ENCODE peak calls at places on chromosomes 7 and 10, in nine cellular contexts. One of them, this sample, is unnamed.

GRCh38 chr7:43879477-43879876 is 10.2 kb upstream of the MRPS24 start:
- DNase-seq in psoas muscle: no peak
- DNase-seq in body of pancreas: no peak
- DNase-seq in GM12865: no peak
- DNase-seq in epithelial cell of esophagus: peak; percentile 71
- DNase-seq in IMR-90: peak; percentile 93
- DNase-seq in WTC11: no peak
- DNase-seq in choroid plexus epithelial cell: peak; percentile 87
- DNase-seq in A549: no peak
- DNase-seq in this sample: no peak

GRCh38 chr10:75967491-75967890 is 536.1 kb downstream of the LRMDA start:
- DNase-seq in choroid plexus epithelial cell: no peak
- DNase-seq in IMR-90: no peak
- DNase-seq in psoas muscle: no peak
- DNase-seq in body of pancreas: no peak
- DNase-seq in epithelial cell of esophagus: no peak
- DNase-seq in WTC11: peak; percentile 47
- DNase-seq in GM12865: no peak
- DNase-seq in A549: no peak
- DNase-seq in this sample: no peak

GRCh38 chr7:105854516-105854915 is 21.9 kb downstream of the ATXN7L1 start:
- DNase-seq in GM12865: no peak
- DNase-seq in epithelial cell of esophagus: no peak
- DNase-seq in choroid plexus epithelial cell: no peak
- DNase-seq in A549: no peak
- DNase-seq in body of pancreas: no peak
- DNase-seq in WTC11: no peak
- DNase-seq in psoas muscle: no peak
- DNase-seq in IMR-90: no peak
- DNase-seq in this sample: no peak

GRCh38 chr7:96654630-96655188 is 54.9 kb downstream of the SEM1 start:
- DNase-seq in body of pancreas: no peak
- DNase-seq in WTC11: no peak
- DNase-seq in A549: no peak
- DNase-seq in IMR-90: no peak
- DNase-seq in psoas muscle: no peak
- DNase-seq in choroid plexus epithelial cell: no peak
- DNase-seq in epithelial cell of esophagus: no peak
- DNase-seq in GM12865: no peak
- DNase-seq in this sample: no peak

GRCh38 chr10:114697061-114697598 is 39.1 kb upstream of the ABLIM1 start:
- DNase-seq in body of pancreas: no peak
- DNase-seq in A549: no peak
- DNase-seq in GM12865: no peak
- DNase-seq in IMR-90: peak; percentile 37
- DNase-seq in psoas muscle: no peak
- DNase-seq in epithelial cell of esophagus: peak; percentile 72
- DNase-seq in WTC11: no peak
- DNase-seq in choroid plexus epithelial cell: no peak
- DNase-seq in this sample: peak; percentile 69

GRCh38 chr10:14608381-14609001 is 166.2 kb downstream of the FAM107B start:
- DNase-seq in IMR-90: no peak
- DNase-seq in GM12865: peak; percentile 63
- DNase-seq in epithelial cell of esophagus: no peak
- DNase-seq in WTC11: no peak
- DNase-seq in body of pancreas: no peak
- DNase-seq in choroid plexus epithelial cell: no peak
- DNase-seq in psoas muscle: no peak
- DNase-seq in A549: no peak
- DNase-seq in this sample: no peak

GRCh38 chr7:231030-231857 is 38.9 kb downstream of the FAM20C start:
- DNase-seq in A549: no peak
- DNase-seq in psoas muscle: no peak
- DNase-seq in IMR-90: no peak
- DNase-seq in choroid plexus epithelial cell: no peak
- DNase-seq in body of pancreas: no peak
- DNase-seq in epithelial cell of esophagus: no peak
- DNase-seq in WTC11: peak; percentile 51
- DNase-seq in GM12865: no peak
- DNase-seq in this sample: no peak

GRCh38 chr10:71228875-71229720 is 16.7 kb downstream of the UNC5B start:
- DNase-seq in A549: no peak
- DNase-seq in choroid plexus epithelial cell: no peak
- DNase-seq in epithelial cell of esophagus: no peak
- DNase-seq in GM12865: no peak
- DNase-seq in body of pancreas: no peak
- DNase-seq in IMR-90: no peak
- DNase-seq in WTC11: no peak
- DNase-seq in psoas muscle: no peak
- DNase-seq in this sample: no peak

GRCh38 chr10:70068925-70069324 is 16.3 kb downstream of the MACROH2A2 start:
- DNase-seq in epithelial cell of esophagus: no peak
- DNase-seq in choroid plexus epithelial cell: no peak
- DNase-seq in WTC11: no peak
- DNase-seq in psoas muscle: no peak
- DNase-seq in IMR-90: no peak
- DNase-seq in body of pancreas: no peak
- DNase-seq in GM12865: no peak
- DNase-seq in A549: no peak
- DNase-seq in this sample: no peak

GRCh38 chr10:103918053-103918846 is at the start of gene STN1:
- DNase-seq in choroid plexus epithelial cell: peak; percentile 99
- DNase-seq in body of pancreas: peak; percentile 97
- DNase-seq in A549: peak; percentile 94
- DNase-seq in WTC11: peak; percentile 98
- DNase-seq in GM12865: peak; percentile 99
- DNase-seq in IMR-90: peak; percentile 96
- DNase-seq in psoas muscle: peak; percentile 99
- DNase-seq in epithelial cell of esophagus: peak; percentile 97
- DNase-seq in this sample: peak; percentile 97
- TF ChIP-seq CTCF in choroid plexus epithelial cell: no peak
- TF ChIP-seq CTCF in body of pancreas: peak; percentile 50
- TF ChIP-seq CTCF in A549: no peak
- TF ChIP-seq CTCF in WTC11: no peak
- TF ChIP-seq CTCF in GM12865: no peak
- TF ChIP-seq CTCF in IMR-90: peak; percentile 13
- TF ChIP-seq CTCF in psoas muscle: no peak
- TF ChIP-seq CTCF in epithelial cell of esophagus: no peak
- TF ChIP-seq CTCF in this sample: no peak

GRCh38 chr10:118638680-118639079 is 43.2 kb upstream of the PRLHR start:
- DNase-seq in A549: no peak
- DNase-seq in epithelial cell of esophagus: no peak
- DNase-seq in GM12865: no peak
- DNase-seq in psoas muscle: no peak
- DNase-seq in body of pancreas: no peak
- DNase-seq in choroid plexus epithelial cell: no peak
- DNase-seq in WTC11: no peak
- DNase-seq in IMR-90: no peak
- DNase-seq in this sample: no peak

GRCh38 chr10:118642228-118642627 is 46.8 kb upstream of the PRLHR start:
- DNase-seq in epithelial cell of esophagus: no peak
- DNase-seq in A549: no peak
- DNase-seq in WTC11: no peak
- DNase-seq in IMR-90: no peak
- DNase-seq in choroid plexus epithelial cell: no peak
- DNase-seq in GM12865: no peak
- DNase-seq in psoas muscle: no peak
- DNase-seq in body of pancreas: no peak
- DNase-seq in this sample: no peak
- TF ChIP-seq CTCF in epithelial cell of esophagus: no peak
- TF ChIP-seq CTCF in A549: no peak
- TF ChIP-seq CTCF in WTC11: no peak
- TF ChIP-seq CTCF in IMR-90: no peak
- TF ChIP-seq CTCF in choroid plexus epithelial cell: no peak
- TF ChIP-seq CTCF in GM12865: no peak
- TF ChIP-seq CTCF in psoas muscle: no peak
- TF ChIP-seq CTCF in body of pancreas: no peak
- TF ChIP-seq CTCF in this sample: no peak

DNA sequence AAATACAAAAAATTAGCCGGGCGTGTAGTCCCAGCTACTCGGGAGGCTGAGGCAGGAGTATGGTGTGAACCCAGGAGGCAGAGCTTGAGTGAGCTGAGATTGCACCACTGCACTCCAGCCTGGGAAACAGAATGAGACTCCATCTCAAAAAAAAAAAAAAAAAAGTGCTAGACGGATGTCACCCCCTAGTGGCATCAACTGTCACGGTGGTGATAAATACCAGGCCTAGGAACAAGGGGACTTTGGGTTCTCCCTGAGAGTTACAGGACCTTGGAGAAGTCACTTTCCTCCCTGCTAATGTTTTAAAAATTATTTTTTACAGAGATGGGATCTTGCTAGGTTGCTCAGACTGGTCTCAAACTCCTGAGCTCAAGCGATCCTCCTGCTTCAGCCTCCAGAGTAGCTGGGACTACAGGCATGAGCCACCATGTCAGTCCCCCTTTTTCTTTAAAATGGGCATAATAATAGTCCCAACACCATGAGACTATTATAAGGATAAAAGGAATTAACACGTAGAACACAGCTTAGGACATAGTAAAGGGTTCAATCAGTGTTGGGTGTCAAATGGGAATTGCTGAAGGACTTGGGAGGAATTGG is 2.6 kb upstream of the TMEM130 start:
- DNase-seq in IMR-90: no peak
- DNase-seq in psoas muscle: no peak
- DNase-seq in epithelial cell of esophagus: peak; percentile 25
- DNase-seq in WTC11: no peak
- DNase-seq in body of pancreas: no peak
- DNase-seq in choroid plexus epithelial cell: peak; percentile 30
- DNase-seq in GM12865: peak; percentile 59
- DNase-seq in A549: peak; percentile 45
- DNase-seq in this sample: no peak
- TF ChIP-seq CTCF in IMR-90: peak; percentile 23
- TF ChIP-seq CTCF in psoas muscle: peak; percentile 7
- TF ChIP-seq CTCF in epithelial cell of esophagus: peak; percentile 35
- TF ChIP-seq CTCF in WTC11: no peak
- TF ChIP-seq CTCF in body of pancreas: no peak
- TF ChIP-seq CTCF in choroid plexus epithelial cell: peak; percentile 25
- TF ChIP-seq CTCF in GM12865: peak; percentile 43
- TF ChIP-seq CTCF in A549: peak; percentile 43
- TF ChIP-seq CTCF in this sample: peak; percentile 2

DNA sequence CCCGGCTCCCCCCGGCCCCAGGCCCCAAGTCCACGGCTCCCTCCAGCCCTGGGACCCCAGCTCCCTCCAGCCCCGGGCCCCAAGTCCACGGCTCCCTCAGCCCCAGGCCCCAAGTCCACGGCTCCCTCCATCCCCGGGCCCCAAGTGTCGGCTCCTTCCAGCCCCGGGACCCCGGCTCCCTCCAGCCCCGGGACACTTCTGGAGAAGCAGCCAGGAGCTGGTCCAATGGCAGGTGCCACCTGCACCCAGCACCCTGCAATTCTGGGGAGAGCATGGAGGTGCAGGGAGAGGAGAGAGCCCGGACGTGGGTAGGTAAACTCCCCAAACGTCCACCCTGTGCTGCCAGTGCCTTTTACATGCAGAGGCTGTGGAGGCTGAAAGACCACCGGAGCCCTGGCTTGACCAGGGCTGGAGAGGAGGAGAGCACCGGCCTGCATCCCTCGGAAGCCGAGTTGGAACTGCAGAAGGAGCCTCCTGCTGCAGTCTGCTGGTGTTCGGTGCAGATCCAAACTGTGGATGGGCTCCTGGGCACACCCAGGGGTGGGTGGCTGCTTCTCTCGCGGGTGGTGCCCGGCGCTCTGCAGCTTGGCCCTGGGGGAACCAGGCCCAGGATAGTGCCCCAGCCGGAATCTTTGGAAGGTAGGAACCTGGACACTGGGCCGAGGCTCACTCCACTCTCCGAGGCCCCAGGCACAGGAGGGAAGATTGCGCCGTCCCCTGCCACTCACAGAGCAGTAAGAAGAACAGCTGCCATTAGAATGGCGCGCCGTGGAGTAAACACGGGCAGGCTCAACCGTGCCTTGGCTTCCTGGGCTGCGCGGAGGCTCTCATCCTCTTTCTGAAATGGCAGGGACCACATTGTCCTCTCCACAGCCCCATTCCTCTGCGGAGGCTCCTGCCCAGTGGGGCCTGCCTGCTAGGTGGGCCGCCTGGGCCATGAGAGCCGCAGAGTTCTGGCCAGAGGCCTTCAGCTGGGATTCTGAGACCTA is 14.7 kb downstream of the SHH start:
- DNase-seq in GM12865: no peak
- DNase-seq in choroid plexus epithelial cell: no peak
- DNase-seq in A549: no peak
- DNase-seq in psoas muscle: no peak
- DNase-seq in body of pancreas: no peak
- DNase-seq in epithelial cell of esophagus: no peak
- DNase-seq in WTC11: no peak
- DNase-seq in IMR-90: no peak
- DNase-seq in this sample: no peak
- TF ChIP-seq CTCF in GM12865: no peak
- TF ChIP-seq CTCF in choroid plexus epithelial cell: no peak
- TF ChIP-seq CTCF in A549: no peak
- TF ChIP-seq CTCF in psoas muscle: no peak
- TF ChIP-seq CTCF in body of pancreas: no peak
- TF ChIP-seq CTCF in epithelial cell of esophagus: no peak
- TF ChIP-seq CTCF in WTC11: no peak
- TF ChIP-seq CTCF in IMR-90: no peak
- TF ChIP-seq CTCF in this sample: peak; percentile 60

GRCh38 chr7:71361633-71362032 is 229.7 kb downstream of the GALNT17 start:
- DNase-seq in choroid plexus epithelial cell: no peak
- DNase-seq in body of pancreas: no peak
- DNase-seq in GM12865: no peak
- DNase-seq in IMR-90: no peak
- DNase-seq in epithelial cell of esophagus: no peak
- DNase-seq in WTC11: no peak
- DNase-seq in A549: no peak
- DNase-seq in psoas muscle: no peak
- DNase-seq in this sample: no peak

GRCh38 chr7:71363627-71364026 is 231.7 kb downstream of the GALNT17 start:
- DNase-seq in body of pancreas: peak; percentile 31
- DNase-seq in GM12865: no peak
- DNase-seq in choroid plexus epithelial cell: no peak
- DNase-seq in IMR-90: no peak
- DNase-seq in A549: no peak
- DNase-seq in epithelial cell of esophagus: no peak
- DNase-seq in WTC11: no peak
- DNase-seq in psoas muscle: no peak
- DNase-seq in this sample: no peak

GRCh38 chr7:71364559-71364958 is 232.6 kb downstream of the GALNT17 start:
- DNase-seq in GM12865: no peak
- DNase-seq in IMR-90: no peak
- DNase-seq in WTC11: no peak
- DNase-seq in A549: no peak
- DNase-seq in psoas muscle: no peak
- DNase-seq in choroid plexus epithelial cell: peak; percentile 1
- DNase-seq in epithelial cell of esophagus: no peak
- DNase-seq in body of pancreas: no peak
- DNase-seq in this sample: no peak

DNA sequence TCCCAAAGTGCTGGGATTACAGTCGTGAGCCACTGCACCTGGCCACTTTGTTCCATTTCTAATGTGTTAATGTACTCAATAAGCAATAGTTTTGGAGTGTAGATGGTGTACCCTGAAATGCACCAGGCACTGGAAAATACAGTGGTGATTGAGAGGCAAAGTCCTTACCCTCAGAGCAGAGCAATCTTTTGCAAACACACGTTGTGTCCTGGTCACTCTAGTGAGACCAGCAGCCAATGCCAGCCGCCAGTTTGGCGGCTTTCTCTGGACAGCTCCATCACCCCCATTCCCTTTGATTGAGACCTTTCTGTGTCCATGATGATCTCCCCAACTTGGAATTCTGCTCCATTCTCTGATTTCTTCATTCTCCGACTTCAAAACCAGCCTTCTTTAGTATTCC is 231.3 kb downstream of the GALNT17 start:
- DNase-seq in GM12865: no peak
- DNase-seq in body of pancreas: peak; percentile 26
- DNase-seq in psoas muscle: no peak
- DNase-seq in choroid plexus epithelial cell: no peak
- DNase-seq in IMR-90: no peak
- DNase-seq in epithelial cell of esophagus: no peak
- DNase-seq in WTC11: no peak
- DNase-seq in A549: no peak
- DNase-seq in this sample: no peak
- TF ChIP-seq CTCF in GM12865: no peak
- TF ChIP-seq CTCF in body of pancreas: no peak
- TF ChIP-seq CTCF in psoas muscle: no peak
- TF ChIP-seq CTCF in choroid plexus epithelial cell: no peak
- TF ChIP-seq CTCF in IMR-90: no peak
- TF ChIP-seq CTCF in epithelial cell of esophagus: no peak
- TF ChIP-seq CTCF in WTC11: no peak
- TF ChIP-seq CTCF in A549: no peak
- TF ChIP-seq CTCF in this sample: no peak